ENCODE peak calls at places on chromosomes 13 and 19, in ten cellular contexts. C is esophagus squamous epithelium, Z is fibroblast of the aortic adventitia, I is memory B cell, K is GM23338, T is HL-60, D is non-pigmented ciliary epithelial cell, O is PC-3, H is NCI-H69, P is NB4. S is an unnamed sample.

GRCh38 chr13:74132768-74133656 is 1.2 kb downstream of the KLF12 start:
- DNase-seq in C (peak; percentile 9), Z (no peak), I (peak; percentile 47), K (peak; percentile 68), T (no peak), D (no peak), O (no peak), H (peak; percentile 59), P (no peak), S (no peak)

GRCh38 chr19:18915639-18916038 is 3.5 kb downstream of the COPE start:
- DNase-seq in C (no peak), Z (peak; percentile 38), I (no peak), K (peak; percentile 72), T (no peak), D (no peak), O (peak; percentile 55), H (peak; percentile 62), P (peak; percentile 70), S (no peak)

GRCh38 chr13:24459234-24459633 is 53.3 kb downstream of the PARP4 start:
- DNase-seq in C (no peak), Z (peak; percentile 79), I (no peak), K (no peak), T (no peak), D (peak; percentile 43), O (no peak), H (no peak), P (no peak), S (no peak)

GRCh38 chr13:60009300-60010248 is 154.2 kb downstream of the DIAPH3 start:
- DNase-seq in C (no peak), Z (no peak), I (no peak), K (no peak), T (no peak), D (no peak), O (no peak), H (peak; percentile 98), P (no peak), S (no peak)

GRCh38 chr13:68368922-68369321 is 1138.8 kb upstream of the PCDH9 start:
- DNase-seq in C (no peak), Z (no peak), I (no peak), K (no peak), T (no peak), D (no peak), O (peak; percentile 18), H (no peak), P (no peak), S (no peak)

GRCh38 chr13:40096357-40096911 is 441.0 kb downstream of the COG6 start:
- DNase-seq in C (no peak), Z (no peak), I (no peak), K (no peak), T (no peak), D (no peak), O (no peak), H (no peak), P (no peak), S (no peak)

GRCh38 chr19:38264486-38265212 is at the start of gene SPINT2:
- DNase-seq in C (no peak), Z (no peak), I (no peak), K (peak; percentile 95), T (peak; percentile 13), D (no peak), O (no peak), H (no peak), P (no peak), S (no peak)

GRCh38 chr19:4115818-4116385 is 8.0 kb downstream of the MAP2K2 start:
- DNase-seq in C (no peak), Z (no peak), I (no peak), K (no peak), T (no peak), D (no peak), O (no peak), H (no peak), P (no peak), S (no peak)